ENCODE peak calls at places on chromosome 1, in four cellular contexts. C, O, X and B are unnamed samples. For H3K4me1, the result is how much of the 10 kb centered on the place peaks cover.

GRCh38 chr1:103854279-103854678 is 104.6 kb downstream of the AMY1C start:
- DNase-seq in C (no peak), O (no peak), X (no peak), B (no peak)

GRCh38 chr1:17244826-17245740 is 3.8 kb upstream of the PADI3 start:
- DNase-seq in C (no peak), O (no peak), X (no peak), B (no peak)

GRCh38 chr1:3360646-3361257 is 93.7 kb upstream of the ARHGEF16 start:
- DNase-seq in C (no peak), O (no peak), X (no peak), B (no peak)

GRCh38 chr1:204343247-204343646 is 16.5 kb downstream of the PLEKHA6 start:
- DNase-seq in C (no peak), O (no peak), X (no peak), B (no peak)

GRCh38 chr1:1889090-1889750 is 1.7 kb downstream of the GNB1 start:
- DNase-seq in C (no peak), O (no peak), X (no peak), B (peak)

GRCh38 chr1:9252999-9253398 is 18.4 kb downstream of the H6PD start:
- DNase-seq in C (no peak), O (no peak), X (no peak), B (no peak)

GRCh38 chr1:162279099-162279498 is 97.6 kb downstream of the SPATA46 start:
- DNase-seq in C (no peak), O (no peak), X (no peak), B (no peak)

GRCh38 chr1:178050084-178050483 is 43.8 kb upstream of the RASAL2 start:
- DNase-seq in C (peak), O (no peak), X (no peak), B (no peak)

GRCh38 chr1:54808443-54809207 is 7.5 kb upstream of the TTC22 start:
- DNase-seq in C (no peak), O (no peak), X (peak), B (no peak)

GRCh38 chr1:96072021-96072420 is 649.6 kb upstream of the PTBP2 start:
- DNase-seq in C (no peak), O (no peak), X (no peak), B (no peak)

GRCh38 chr1:219066098-219066497 is 107.6 kb upstream of the LYPLAL1 start:
- DNase-seq in C (no peak), O (no peak), X (no peak), B (no peak)

GRCh38 chr1:223229756-223230155 is 86.7 kb upstream of the TLR5 start:
- DNase-seq in C (no peak), O (no peak), X (no peak), B (no peak)

GRCh38 chr1:172616646-172617045 is 42.3 kb upstream of the FASLG start:
- DNase-seq in C (no peak), O (no peak), X (no peak), B (no peak)

GRCh38 chr1:155167166-155168104 is 5.7 kb downstream of the KRTCAP2 start:
- DNase-seq in C (peak), O (peak), X (peak), B (peak)

GRCh38 chr1:63600248-63600647 is 7.0 kb downstream of the PGM1 start:
- DNase-seq in C (peak), O (no peak), X (no peak), B (no peak)

GRCh38 chr1:204454476-204454875 is 40.1 kb downstream of the PIK3C2B start:
- DNase-seq in C (no peak), O (no peak), X (no peak), B (no peak)

GRCh38 chr1:41535236-41535720 is 50.8 kb upstream of the EDN2 start:
- DNase-seq in C (no peak), O (no peak), X (peak), B (no peak)

GRCh38 chr1:73161418-73161817 is 879.1 kb upstream of the NEGR1 start:
- DNase-seq in C (no peak), O (no peak), X (no peak), B (no peak)

GRCh38 chr1:22731924-22732522 is 21.4 kb downstream of the EPHB2 start:
- DNase-seq in C (no peak), O (no peak), X (no peak), B (peak)

GRCh38 chr1:228691926-228692325 is 43.4 kb upstream of the RHOU start:
- DNase-seq in C (peak), O (peak), X (peak), B (peak)

GRCh38 chr1:39103321-39104157 is 77.4 kb downstream of the NDUFS5 start:
- DNase-seq in C (no peak), O (no peak), X (no peak), B (peak)

GRCh38 chr1:43048601-43049011 is 89.9 kb upstream of the SLC2A1 start:
- DNase-seq in C (no peak), O (no peak), X (no peak), B (no peak)

GRCh38 chr1:32242341-32242851 is 4.6 kb upstream of the FAM167B start:
- DNase-seq in C (no peak), O (no peak), X (peak), B (no peak)

GRCh38 chr1:240258910-240259309 is 167.2 kb downstream of the FMN2 start:
- DNase-seq in C (no peak), O (no peak), X (no peak), B (peak)

GRCh38 chr1:54287176-54287650 is 87.2 kb downstream of the MRPL37 start:
- DNase-seq in C (no peak), O (no peak), X (peak), B (peak)

GRCh38 chr1:56019922-56020321 is 559.4 kb downstream of the PLPP3 start:
- DNase-seq in C (no peak), O (no peak), X (no peak), B (no peak)

GRCh38 chr1:231500666-231501065 is 27.8 kb upstream of the TSNAX start:
- DNase-seq in C (no peak), O (no peak), X (no peak), B (no peak)
- TF ChIP-seq POLR2A in C (no peak), O (no peak), X (no peak), B (no peak)

GRCh38 chr1:30819244-30819571 is 61.6 kb upstream of the LAPTM5 start:
- DNase-seq in C (no peak), O (no peak), X (no peak), B (no peak)
- H3K4me1 ChIP-seq in C (under half), O (under half), X (under half), B (under half)

GRCh38 chr1:227316941-227317540 is 1.3 kb downstream of the CDC42BPA start:
- DNase-seq in C (no peak), O (no peak), X (no peak), B (peak)

GRCh38 chr1:227317541-227318002 is 720 bp downstream of the CDC42BPA start:
- DNase-seq in C (peak), O (no peak), X (peak), B (peak)

GRCh38 chr1:227318003-227318851 is at the start of gene CDC42BPA:
- DNase-seq in C (peak), O (peak), X (peak), B (peak)

GRCh38 chr1:227320476-227320875 is 2.2 kb upstream of the CDC42BPA start:
- DNase-seq in C (no peak), O (no peak), X (peak), B (no peak)

DNA sequence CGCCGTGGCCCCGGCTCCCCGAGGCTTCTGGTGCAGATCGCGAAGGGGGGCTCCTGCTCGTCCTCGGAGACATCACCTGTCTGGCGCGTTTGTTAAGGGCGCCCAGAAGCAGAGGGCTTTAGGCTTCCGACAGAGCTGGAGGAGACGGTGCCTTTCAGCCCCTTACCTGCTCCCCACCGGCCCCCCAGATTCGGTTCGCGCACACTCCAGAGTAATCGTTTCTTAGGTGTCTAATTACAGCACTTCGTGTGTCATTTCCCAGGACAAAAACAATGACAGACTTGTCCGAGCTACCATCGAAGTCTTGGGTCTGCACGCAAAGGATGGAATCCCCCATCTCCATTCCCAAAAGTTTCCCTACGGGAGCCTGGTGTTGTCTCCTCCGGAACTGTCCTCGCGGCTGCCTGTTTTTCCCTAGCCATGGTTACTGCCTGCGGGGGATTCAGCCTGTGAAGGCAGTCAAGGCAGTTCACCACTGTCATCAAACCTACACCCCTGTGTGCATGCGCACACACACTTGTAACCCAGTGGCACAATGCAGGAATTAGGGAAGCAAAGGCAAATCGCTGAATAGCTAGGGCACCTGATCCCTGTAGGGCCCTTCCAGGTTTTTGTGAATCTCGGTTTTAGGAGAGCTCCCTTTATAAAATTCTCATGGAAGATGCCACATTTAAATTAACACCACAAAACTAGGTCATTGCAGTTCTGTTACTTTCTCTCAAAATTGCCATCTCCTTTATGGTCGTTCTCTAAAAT is 738 bp upstream of the CDC42BPA start:
- DNase-seq in C (peak), O (no peak), X (peak), B (peak)
- TF ChIP-seq POLR2A in C (no peak), O (no peak), X (no peak), B (no peak)

GRCh38 chr1:92487078-92487605 is 417 bp upstream of the GFI1 start:
- DNase-seq in C (no peak), O (no peak), X (no peak), B (no peak)
- H3K4me1 ChIP-seq in C (under half), O (under half), X (under half), B (under half)

GRCh38 chr1:35268282-35269189 is at the start of gene ZMYM4:
- DNase-seq in C (peak), O (peak), X (peak), B (peak)
- TF ChIP-seq POLR2A in C (peak), O (no peak), X (peak), B (peak)